ENCODE peak calls at places on chromosomes 13 and 19, in eight cellular contexts. Y is caudate nucleus; B is choroid plexus epithelial cell; S is ACHN; T is stimulated activated naive CD4-positive, alpha-beta T cell treated with Interleukin-2 at 50 U/mL for 16 hours; I is Peyer's patch; W is right lobe of liver; O is H7. U is an unnamed sample.

GRCh38 chr13:30257433-30258099 is 49.8 kb downstream of the KATNAL1 start:
- DNase-seq in Y (peak; percentile 15), B (peak; percentile 56), S (no peak), T (no peak), I (no peak), W (no peak), O (peak; percentile 64), U (no peak)

GRCh38 chr13:38213307-38213706 is 136.3 kb upstream of the UFM1 start:
- DNase-seq in Y (no peak), B (peak; percentile 29), S (no peak), T (no peak), I (no peak), W (no peak), O (no peak), U (no peak)

GRCh38 chr13:39675904-39676303 is 20.4 kb downstream of the COG6 start:
- DNase-seq in Y (no peak), B (peak; percentile 17), S (no peak), T (no peak), I (no peak), W (no peak), O (no peak), U (no peak)

GRCh38 chr13:79782541-79783216 is 301.7 kb downstream of the NDFIP2 start:
- DNase-seq in Y (peak; percentile 17), B (peak; percentile 74), S (no peak), T (no peak), I (peak; percentile 50), W (no peak), O (peak; percentile 61), U (no peak)

GRCh38 chr13:92804346-92804745 is 422.3 kb upstream of the GPC6 start:
- DNase-seq in Y (no peak), B (no peak), S (no peak), T (no peak), I (no peak), W (no peak), O (no peak), U (no peak)

GRCh38 chr13:33787051-33787591 is 30.8 kb upstream of the RFC3 start:
- DNase-seq in Y (no peak), B (peak; percentile 17), S (peak; percentile 7), T (no peak), I (no peak), W (no peak), O (no peak), U (no peak)

GRCh38 chr13:35157143-35157755 is 215.2 kb downstream of the NBEA start:
- DNase-seq in Y (no peak), B (peak; percentile 78), S (peak; percentile 51), T (no peak), I (no peak), W (no peak), O (peak; percentile 10), U (no peak)

GRCh38 chr19:13056052-13056660 is 46.5 kb downstream of the LYL1 start:
- DNase-seq in Y (no peak), B (peak; percentile 66), S (peak; percentile 92), T (no peak), I (peak; percentile 79), W (no peak), O (peak; percentile 87), U (no peak)

GRCh38 chr13:40640845-40641458 is 25.5 kb downstream of the FOXO1 start:
- DNase-seq in Y (no peak), B (no peak), S (no peak), T (no peak), I (no peak), W (no peak), O (no peak), U (no peak)

GRCh38 chr19:56566904-56567273 is 379 bp upstream of the ZNF470 start:
- DNase-seq in Y (peak; percentile 76), B (peak; percentile 34), S (no peak), T (peak; percentile 23), I (no peak), W (peak; percentile 62), O (peak; percentile 62), U (peak; percentile 54)

GRCh38 chr19:55196803-55197202 is 12.5 kb downstream of the PTPRH start:
- DNase-seq in Y (no peak), B (no peak), S (no peak), T (no peak), I (no peak), W (no peak), O (peak; percentile 56), U (no peak)

GRCh38 chr13:29547135-29547534 is 48.4 kb downstream of the SLC7A1 start:
- DNase-seq in Y (no peak), B (no peak), S (no peak), T (no peak), I (no peak), W (no peak), O (no peak), U (no peak)

GRCh38 chr19:6654347-6655310 is 15.3 kb downstream of the TNFSF14 start:
- DNase-seq in Y (no peak), B (no peak), S (no peak), T (peak; percentile 73), I (no peak), W (no peak), O (no peak), U (no peak)

U was measured in amygdala.